ENCODE peak calls at places on chromosomes 6 and 20, in eight cellular contexts. Q is H9, W is Calu3, V is GM23338, K is prostate gland, A is cardiac muscle cell, D is progenitor cell of endocrine pancreas, B is GM10248. H is an unnamed sample.

GRCh38 chr6:110523461-110524021 is 47.1 kb upstream of the SLC22A16 start:
- DNase-seq in Q (no peak), W (no peak), V (no peak), K (no peak), A (no peak), D (no peak), B (no peak), H (no peak)

GRCh38 chr20:32004963-32005362 is 5.3 kb upstream of the CCM2L start:
- DNase-seq in Q (no peak), W (no peak), V (peak; percentile 62), K (no peak), A (peak; percentile 46), D (no peak), B (no peak), H (no peak)

GRCh38 chr6:29792123-29793035 is 35.2 kb upstream of the HLA-G start:
- DNase-seq in Q (peak; percentile 79), W (peak; percentile 50), V (peak; percentile 70), K (peak; percentile 33), A (peak; percentile 34), D (no peak), B (peak; percentile 76), H (peak; percentile 82)

GRCh38 chr6:33958208-33958862 is 154.5 kb upstream of the MLN start:
- DNase-seq in Q (peak; percentile 68), W (no peak), V (peak; percentile 87), K (no peak), A (no peak), D (no peak), B (no peak), H (no peak)

GRCh38 chr6:139765825-139766285 is 391.4 kb upstream of the CITED2 start:
- DNase-seq in Q (no peak), W (peak; percentile 24), V (no peak), K (no peak), A (peak; percentile 46), D (no peak), B (no peak), H (no peak)

GRCh38 chr6:142374965-142375733 is 73.3 kb downstream of the ADGRG6 start:
- DNase-seq in Q (no peak), W (peak; percentile 24), V (no peak), K (no peak), A (peak; percentile 80), D (no peak), B (no peak), H (no peak)

GRCh38 chr6:143634486-143634885 is 43.3 kb upstream of the PHACTR2 start:
- DNase-seq in Q (no peak), W (no peak), V (no peak), K (no peak), A (no peak), D (no peak), B (no peak), H (no peak)

GRCh38 chr6:80638222-80639055 is 532.0 kb downstream of the BCKDHB start:
- DNase-seq in Q (peak; percentile 53), W (peak; percentile 79), V (peak; percentile 54), K (peak; percentile 4), A (peak; percentile 90), D (no peak), B (no peak), H (no peak)

GRCh38 chr6:70673054-70673453 is 5.4 kb downstream of the SMAP1 start:
- DNase-seq in Q (no peak), W (no peak), V (peak; percentile 30), K (no peak), A (peak; percentile 7), D (no peak), B (no peak), H (no peak)

GRCh38 chr6:166955121-166955864 is 1.1 kb downstream of the RNASET2 start:
- DNase-seq in Q (no peak), W (peak; percentile 21), V (peak; percentile 44), K (no peak), A (no peak), D (no peak), B (no peak), H (peak; percentile 68)

GRCh38 chr6:2387445-2387844 is 142.0 kb upstream of the GMDS start:
- DNase-seq in Q (no peak), W (no peak), V (no peak), K (no peak), A (no peak), D (no peak), B (no peak), H (no peak)

GRCh38 chr6:15577550-15578171 is 85.2 kb downstream of the DTNBP1 start:
- DNase-seq in Q (no peak), W (no peak), V (no peak), K (no peak), A (no peak), D (no peak), B (no peak), H (no peak)

GRCh38 chr6:45000833-45001232 is 327.3 kb upstream of the RUNX2 start:
- DNase-seq in Q (no peak), W (no peak), V (no peak), K (no peak), A (no peak), D (no peak), B (no peak), H (no peak)

GRCh38 chr20:25036331-25036936 is 21.5 kb downstream of the ACSS1 start:
- DNase-seq in Q (no peak), W (no peak), V (no peak), K (no peak), A (no peak), D (no peak), B (no peak), H (no peak)

DNA sequence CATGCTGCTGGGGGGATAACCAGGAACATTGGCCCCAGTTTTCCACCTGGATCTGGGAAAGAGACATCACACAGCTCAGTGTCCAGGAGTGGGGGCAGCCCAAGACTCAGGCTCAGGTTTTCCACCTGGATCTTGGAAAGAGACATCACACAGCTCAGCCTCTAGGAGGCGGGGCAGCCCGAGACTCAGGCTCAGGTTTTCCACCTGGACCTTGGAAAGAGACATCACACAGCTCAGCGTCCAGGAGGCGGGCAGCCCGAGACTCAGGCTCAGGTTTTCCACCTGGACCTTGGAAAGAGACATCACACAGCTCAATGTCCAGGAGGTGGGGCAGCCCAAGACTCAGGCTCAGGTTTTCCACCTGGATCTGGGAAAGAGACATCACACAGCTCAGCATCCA is 361.6 kb downstream of the THBS2 start:
- DNase-seq in Q (no peak), W (no peak), V (peak; percentile 21), K (no peak), A (no peak), D (no peak), B (no peak), H (no peak)
- TF ChIP-seq CTCF in Q (peak; percentile 31), W (no peak), V (peak; percentile 12), K (no peak), A (no peak), D (no peak), B (no peak), H (no peak)

GRCh38 chr6:158110986-158111385 is 57.1 kb downstream of the SERAC1 start:
- DNase-seq in Q (no peak), W (no peak), V (no peak), K (no peak), A (no peak), D (no peak), B (no peak), H (no peak)

GRCh38 chr6:158111987-158112386 is 56.1 kb downstream of the SERAC1 start:
- DNase-seq in Q (no peak), W (no peak), V (no peak), K (no peak), A (no peak), D (no peak), B (no peak), H (no peak)

GRCh38 chr6:158115102-158115501 is 53.0 kb downstream of the SERAC1 start:
- DNase-seq in Q (no peak), W (no peak), V (no peak), K (no peak), A (no peak), D (no peak), B (no peak), H (no peak)

GRCh38 chr6:158109744-158110143 is 58.3 kb downstream of the SERAC1 start:
- DNase-seq in Q (no peak), W (no peak), V (no peak), K (no peak), A (peak; percentile 11), D (no peak), B (no peak), H (no peak)

DNA sequence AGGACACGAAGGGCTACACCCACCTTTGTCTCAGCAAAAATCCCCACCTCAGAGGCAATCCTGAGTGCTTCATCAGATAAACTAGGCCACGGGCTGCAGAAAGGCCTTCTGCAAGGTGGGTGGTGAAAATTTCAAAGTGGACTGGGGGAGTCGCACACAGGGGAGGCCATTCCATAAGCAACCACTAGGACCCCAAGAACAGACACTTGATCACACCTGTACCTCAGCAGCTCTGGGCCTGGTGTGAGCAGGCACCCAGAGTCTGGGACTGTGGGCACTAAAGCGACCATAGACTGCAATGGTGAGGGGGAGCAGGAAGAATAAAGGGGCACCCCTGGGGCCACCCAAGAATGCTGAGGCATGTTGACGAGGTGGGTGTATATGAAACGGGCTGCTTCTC is 52.6 kb downstream of the SERAC1 start:
- DNase-seq in Q (no peak), W (no peak), V (peak; percentile 26), K (no peak), A (no peak), D (no peak), B (no peak), H (no peak)
- TF ChIP-seq CTCF in Q (no peak), W (no peak), V (peak; percentile 23), K (no peak), A (no peak), D (no peak), B (no peak), H (no peak)

GRCh38 chr6:105136433-105137350 is 43.1 kb downstream of the POPDC3 start:
- DNase-seq in Q (peak; percentile 68), W (peak; percentile 49), V (peak; percentile 81), K (peak; percentile 16), A (peak; percentile 71), D (peak; percentile 48), B (peak; percentile 61), H (peak; percentile 68)
- TF ChIP-seq CTCF in Q (peak; percentile 19), W (no peak), V (no peak), K (no peak), A (peak; percentile 27), D (peak; percentile 38), B (no peak), H (no peak)

GRCh38 chr6:17589402-17590116 is 10.5 kb upstream of the FAM8A1 start:
- DNase-seq in Q (peak; percentile 58), W (peak; percentile 59), V (peak; percentile 50), K (no peak), A (peak; percentile 72), D (no peak), B (no peak), H (no peak)
- TF ChIP-seq CTCF in Q (no peak), W (no peak), V (no peak), K (no peak), A (peak; percentile 7), D (no peak), B (no peak), H (no peak)